ENCODE peak calls at places on chromosome 20, in five cellular contexts. K, L, E, J and C are unnamed samples.

GRCh38 chr20:16313917-16314316 is 259.3 kb downstream of the KIF16B start:
- DNase-seq in E (no peak), J (no peak), K (no peak), L (no peak), C (no peak)

GRCh38 chr20:7859371-7859802 is 80.9 kb downstream of the HAO1 start:
- DNase-seq in L (no peak), K (peak), E (no peak), J (peak), C (no peak)

GRCh38 chr20:36162272-36162966 is 7.9 kb downstream of the EPB41L1 start:
- DNase-seq in K (peak), L (no peak), E (no peak), J (no peak), C (no peak)

GRCh38 chr20:63495771-63496403 is 3.0 kb downstream of the EEF1A2 start:
- DNase-seq in K (peak), E (no peak), J (peak), L (peak), C (peak)

GRCh38 chr20:46683939-46684750 is 5.1 kb downstream of the TP53RK start:
- DNase-seq in E (peak), K (peak), J (peak), L (no peak), C (no peak)

GRCh38 chr20:53444386-53444785 is 149.3 kb downstream of the ZNF217 start:
- DNase-seq in J (peak), E (no peak), K (no peak), L (no peak), C (no peak)

GRCh38 chr20:23018432-23018831 is 16.7 kb upstream of the SSTR4 start:
- DNase-seq in K (no peak), J (no peak), L (no peak), E (no peak), C (no peak)

GRCh38 chr20:24703284-24703610 is 233.8 kb downstream of the SYNDIG1 start:
- DNase-seq in E (no peak), K (no peak), J (no peak), L (no peak), C (no peak)

GRCh38 chr20:1900321-1900791 is 5.1 kb downstream of the SIRPA start:
- DNase-seq in K (peak), L (no peak), E (no peak), J (peak), C (peak)